ENCODE peak calls at places on chromosomes 6 and 20, in six cellular contexts. E, G, D, X, C and K are unnamed samples. For H3K4me1, the result is how much of the 10 kb centered on the place peaks cover.

GRCh38 chr6:142822882-142823578 is 121.9 kb downstream of the HIVEP2 start:
- DNase-seq in E (no peak), G (peak), D (peak), X (no peak), C (peak), K (no peak)

GRCh38 chr6:157226761-157227160 is 96.6 kb downstream of the TMEM242 start:
- DNase-seq in E (no peak), G (no peak), D (no peak), X (no peak), C (no peak), K (no peak)

GRCh38 chr6:136127856-136128255 is 122.3 kb downstream of the MTFR2 start:
- DNase-seq in E (no peak), G (no peak), D (no peak), X (no peak), C (no peak), K (no peak)

GRCh38 chr6:44631968-44632367 is 244.5 kb downstream of the CDC5L start:
- DNase-seq in E (no peak), G (no peak), D (peak), X (no peak), C (no peak), K (no peak)

GRCh38 chr6:137927777-137928218 is 60.7 kb downstream of the TNFAIP3 start:
- DNase-seq in E (no peak), G (peak), D (peak), X (no peak), C (no peak), K (peak)

GRCh38 chr6:167750956-167751358 is 75.8 kb upstream of the AFDN start:
- DNase-seq in E (peak), G (no peak), D (peak), X (peak), C (no peak), K (no peak)

GRCh38 chr6:80771941-80772340 is 665.5 kb downstream of the BCKDHB start:
- DNase-seq in E (no peak), G (no peak), D (peak), X (no peak), C (no peak), K (peak)

GRCh38 chr20:6707231-6707870 is 60.1 kb upstream of the BMP2 start:
- DNase-seq in E (no peak), G (no peak), D (peak), X (no peak), C (no peak), K (no peak)

GRCh38 chr20:47810686-47811347 is 25.5 kb upstream of the SULF2 start:
- DNase-seq in E (no peak), G (no peak), D (no peak), X (no peak), C (no peak), K (no peak)
- H3K4me1 ChIP-seq in E (under half), G (under half), D (under half), X (under half), C (under half), K (under half)

GRCh38 chr20:10669843-10670446 is 3.9 kb downstream of the JAG1 start:
- DNase-seq in E (no peak), G (no peak), D (no peak), X (no peak), C (no peak), K (no peak)

GRCh38 chr20:10667077-10667401 is 6.8 kb downstream of the JAG1 start:
- DNase-seq in E (peak), G (no peak), D (no peak), X (no peak), C (no peak), K (no peak)

GRCh38 chr20:10670521-10671220 is 3.1 kb downstream of the JAG1 start:
- DNase-seq in E (no peak), G (no peak), D (no peak), X (no peak), C (no peak), K (no peak)

GRCh38 chr20:10667560-10668167 is 6.1 kb downstream of the JAG1 start:
- DNase-seq in E (no peak), G (no peak), D (no peak), X (no peak), C (no peak), K (no peak)

GRCh38 chr20:10668677-10669368 is 5.0 kb downstream of the JAG1 start:
- DNase-seq in E (no peak), G (no peak), D (no peak), X (no peak), C (no peak), K (no peak)
- H3K4me3 ChIP-seq in E (no peak), G (no peak), D (no peak), X (no peak), C (no peak), K (no peak)

DNA sequence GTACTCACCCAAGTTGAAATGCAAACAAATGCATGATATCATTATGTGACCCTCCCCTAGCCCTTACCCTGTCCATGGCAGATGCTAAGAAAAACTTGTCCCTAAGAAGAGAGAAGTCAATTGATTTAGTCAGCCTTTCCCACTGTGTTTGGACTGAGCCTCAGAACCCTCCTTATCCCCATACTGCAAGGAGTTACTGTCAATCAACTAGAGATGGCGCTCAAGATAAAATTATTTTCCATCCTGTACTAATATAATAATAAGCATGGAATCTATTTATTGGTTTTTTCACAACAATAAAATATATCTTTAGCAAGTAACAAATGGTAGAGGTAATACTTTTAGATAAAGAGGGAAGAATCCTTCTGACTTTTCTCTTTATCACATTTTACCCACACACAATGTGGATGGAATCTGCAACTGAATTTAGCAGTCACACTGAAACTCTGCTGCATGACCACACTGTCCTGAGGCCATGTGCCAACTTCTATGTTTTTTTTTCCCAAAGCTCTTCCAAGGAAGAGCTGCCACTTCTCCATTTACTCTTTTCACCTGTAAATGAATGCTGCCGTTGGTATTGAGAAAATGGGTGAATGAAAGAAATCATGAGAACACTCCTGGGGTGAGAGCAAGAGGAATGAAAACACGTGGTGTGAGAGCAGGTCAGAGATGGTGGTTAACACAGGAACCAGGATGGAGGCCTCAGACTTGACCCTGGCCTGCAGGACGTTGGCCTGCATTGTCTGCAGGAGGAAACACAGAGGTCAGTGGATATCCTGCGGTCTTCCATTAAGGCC is 10.5 kb downstream of the NT5E start:
- DNase-seq in E (no peak), G (no peak), D (no peak), X (no peak), C (no peak), K (peak)
- H3K4me1 ChIP-seq in E (under half), G (under half), D (under half), X (half or more), C (under half), K (half or more)

GRCh38 chr20:5470458-5470857 is 153.7 kb upstream of the PROKR2 start:
- DNase-seq in E (no peak), G (no peak), D (no peak), X (no peak), C (no peak), K (no peak)

GRCh38 chr20:5474646-5475550 is 158.1 kb upstream of the PROKR2 start:
- DNase-seq in E (peak), G (no peak), D (no peak), X (no peak), C (no peak), K (no peak)

GRCh38 chr20:5470943-5471342 is 154.2 kb upstream of the PROKR2 start:
- DNase-seq in E (no peak), G (no peak), D (no peak), X (no peak), C (no peak), K (no peak)

GRCh38 chr20:5471368-5471767 is 154.6 kb upstream of the PROKR2 start:
- DNase-seq in E (no peak), G (no peak), D (no peak), X (no peak), C (no peak), K (no peak)
- H3K4me3 ChIP-seq in E (no peak), G (no peak), D (no peak), X (no peak), C (no peak), K (peak)

GRCh38 chr20:19978511-19979210 is 38.5 kb upstream of the NAA20 start:
- DNase-seq in E (peak), G (no peak), D (no peak), X (no peak), C (no peak), K (no peak)
- H3K4me1 ChIP-seq in E (half or more), G (under half), D (under half), X (under half), C (under half), K (under half)

DNA sequence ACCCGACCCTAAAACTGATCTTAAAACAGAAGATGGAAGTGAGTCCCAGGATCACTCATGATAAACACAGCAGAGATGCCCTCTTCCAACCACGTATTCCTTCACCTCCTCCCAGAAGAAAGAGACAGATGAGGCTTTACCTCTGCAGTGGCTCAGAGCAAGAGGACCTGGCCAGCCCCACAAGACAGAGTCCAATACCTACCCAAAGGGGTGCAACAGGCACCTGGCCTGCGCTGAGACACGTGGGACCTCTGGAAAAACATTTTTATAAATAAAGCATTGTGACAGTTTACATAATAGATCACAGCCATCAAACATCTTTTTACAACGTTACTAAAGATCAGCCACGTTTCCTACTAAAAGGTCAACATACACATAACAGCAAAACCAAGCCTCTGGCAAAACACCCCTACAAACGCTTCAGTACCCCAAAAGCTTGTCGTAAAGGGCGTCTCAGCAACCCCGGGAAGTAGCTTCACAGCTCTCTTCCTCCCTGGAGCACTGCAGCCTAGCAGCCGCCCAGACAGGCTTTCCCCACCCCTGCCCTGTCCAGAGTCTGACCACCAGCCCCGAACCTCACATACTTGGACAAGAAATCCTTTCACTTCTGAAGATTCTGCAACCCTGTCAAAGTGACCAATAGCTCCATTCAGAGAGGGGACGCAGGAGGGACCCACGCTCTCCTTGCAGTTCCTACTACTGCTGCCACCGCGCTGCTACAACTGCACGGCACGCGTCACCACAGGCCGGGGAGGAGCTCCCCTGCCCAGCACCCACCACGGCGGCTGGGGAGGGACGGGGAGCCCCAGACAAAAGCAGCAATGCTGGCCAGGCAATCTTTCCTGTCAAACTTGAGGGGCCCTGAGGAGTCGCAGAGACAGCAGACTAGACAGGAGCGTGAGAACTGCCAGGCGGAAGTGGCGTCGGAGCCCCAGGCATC is 2.8 kb downstream of the TAF4 start:
- DNase-seq in E (no peak), G (no peak), D (no peak), X (no peak), C (no peak), K (no peak)
- H3K4me3 ChIP-seq in E (no peak), G (no peak), D (no peak), X (no peak), C (no peak), K (peak)

GRCh38 chr6:105522626-105523322 is 119.9 kb upstream of the PREP start:
- DNase-seq in E (no peak), G (no peak), D (peak), X (no peak), C (no peak), K (peak)
- H3K4me1 ChIP-seq in E (under half), G (under half), D (under half), X (under half), C (under half), K (under half)

DNA sequence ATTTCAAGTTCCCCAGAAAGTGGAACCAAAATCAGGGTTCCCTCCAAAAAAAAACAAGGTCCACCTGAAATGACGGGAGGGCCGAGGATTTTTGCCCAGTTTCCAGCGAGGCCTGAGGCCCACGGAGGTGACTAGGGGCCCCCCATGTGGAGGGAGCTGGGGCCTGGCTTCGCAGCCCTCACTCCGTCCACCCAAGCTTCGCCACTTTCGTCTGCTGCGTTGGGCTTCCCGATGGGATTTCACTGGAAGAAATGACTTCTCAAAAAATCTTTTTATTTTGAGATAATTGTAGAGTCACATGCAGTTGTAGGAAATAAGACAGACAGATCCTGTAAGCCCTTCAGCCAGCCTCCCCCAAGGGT is 208.3 kb downstream of the TAF4 start:
- DNase-seq in E (no peak), G (no peak), D (no peak), X (no peak), C (no peak), K (no peak)
- H3K4me3 ChIP-seq in E (no peak), G (no peak), D (no peak), X (no peak), C (no peak), K (no peak)